ENCODE peak calls at places on chromosomes 16 and 17, in ten cellular contexts. Z, C, H, F, K, Q, S, V, B and A are unnamed samples.

GRCh38 chr16:77816293-77816692 is 27.9 kb downstream of the VAT1L start:
- DNase-seq in Z (no peak), C (no peak), H (peak; percentile 67), F (no peak), K (peak; percentile 81), Q (no peak), S (no peak), V (no peak), B (peak; percentile 66), A (no peak)

GRCh38 chr16:67941469-67942199 is 2.3 kb downstream of the LCAT start:
- DNase-seq in Z (no peak), C (no peak), H (no peak), F (no peak), K (no peak), Q (no peak), S (no peak), V (no peak), B (no peak), A (no peak)

GRCh38 chr17:47265983-47266541 is 12.4 kb downstream of the ITGB3 start:
- DNase-seq in Z (no peak), C (no peak), H (peak; percentile 34), F (no peak), K (peak; percentile 71), Q (peak; percentile 70), S (no peak), V (no peak), B (no peak), A (no peak)

GRCh38 chr17:75813081-75814020 is 28.7 kb downstream of the UNK start:
- DNase-seq in Z (no peak), C (no peak), H (no peak), F (peak; percentile 67), K (no peak), Q (no peak), S (no peak), V (no peak), B (no peak), A (no peak)

GRCh38 chr17:79556263-79556662 is 54.6 kb downstream of the RBFOX3 start:
- DNase-seq in Z (no peak), C (no peak), H (no peak), F (no peak), K (no peak), Q (no peak), S (no peak), V (no peak), B (no peak), A (no peak)

GRCh38 chr16:65546353-65546791 is 424.5 kb upstream of the CDH11 start:
- DNase-seq in Z (no peak), C (no peak), H (peak; percentile 45), F (no peak), K (peak; percentile 55), Q (no peak), S (no peak), V (no peak), B (no peak), A (no peak)

GRCh38 chr17:12973496-12974318 is 44.1 kb downstream of the ELAC2 start:
- DNase-seq in Z (peak; percentile 28), C (no peak), H (no peak), F (no peak), K (no peak), Q (no peak), S (no peak), V (no peak), B (no peak), A (no peak)

GRCh38 chr16:13401631-13402030 is 500.2 kb downstream of the SHISA9 start:
- DNase-seq in Z (no peak), C (no peak), H (no peak), F (no peak), K (no peak), Q (no peak), S (no peak), V (no peak), B (no peak), A (no peak)

GRCh38 chr17:81526662-81527571 is 1.3 kb upstream of the FSCN2 start:
- DNase-seq in Z (peak; percentile 5), C (no peak), H (no peak), F (peak; percentile 71), K (no peak), Q (no peak), S (no peak), V (no peak), B (no peak), A (no peak)

GRCh38 chr16:88782454-88783390 is 2.3 kb downstream of the PIEZO1 start:
- DNase-seq in Z (peak; percentile 15), C (no peak), H (peak; percentile 75), F (no peak), K (peak; percentile 84), Q (no peak), S (peak; percentile 56), V (no peak), B (no peak), A (no peak)

GRCh38 chr16:57594531-57595031 is 33.8 kb upstream of the ADGRG1 start:
- DNase-seq in Z (no peak), C (no peak), H (no peak), F (no peak), K (no peak), Q (peak; percentile 27), S (no peak), V (no peak), B (no peak), A (no peak)

GRCh38 chr17:56172517-56172982 is 19.3 kb downstream of the ANKFN1 start:
- DNase-seq in Z (no peak), C (peak; percentile 57), H (no peak), F (no peak), K (no peak), Q (no peak), S (no peak), V (no peak), B (no peak), A (no peak)

GRCh38 chr17:48374650-48375230 is 55.3 kb downstream of the SKAP1 start:
- DNase-seq in Z (no peak), C (no peak), H (no peak), F (no peak), K (no peak), Q (peak; percentile 73), S (no peak), V (no peak), B (peak; percentile 40), A (no peak)

GRCh38 chr16:11674001-11674817 is 6.0 kb downstream of the SNN start:
- DNase-seq in Z (no peak), C (no peak), H (no peak), F (peak; percentile 72), K (no peak), Q (no peak), S (no peak), V (no peak), B (no peak), A (no peak)
- H3K27ac ChIP-seq in Z (peak overlapping the region; percentile 75), C (no peak overlapping the region), H (no peak overlapping the region), F (peak overlapping the region; percentile 33), K (no peak overlapping the region), Q (no peak overlapping the region), S (peak overlapping the region; percentile 59), V (no peak overlapping the region), B (peak overlapping the region; percentile 84), A (no peak overlapping the region)

GRCh38 chr16:15836074-15836473 is 20.8 kb downstream of the MYH11 start:
- DNase-seq in Z (no peak), C (no peak), H (no peak), F (no peak), K (no peak), Q (no peak), S (no peak), V (no peak), B (no peak), A (no peak)

GRCh38 chr16:15833551-15833950 is 23.3 kb downstream of the MYH11 start:
- DNase-seq in Z (no peak), C (no peak), H (no peak), F (no peak), K (no peak), Q (no peak), S (no peak), V (no peak), B (no peak), A (no peak)

GRCh38 chr16:15835136-15835878 is 21.5 kb downstream of the MYH11 start:
- DNase-seq in Z (no peak), C (no peak), H (no peak), F (no peak), K (no peak), Q (no peak), S (no peak), V (no peak), B (no peak), A (no peak)

GRCh38 chr16:15836965-15837611 is 19.7 kb downstream of the MYH11 start:
- DNase-seq in Z (no peak), C (no peak), H (no peak), F (no peak), K (no peak), Q (no peak), S (no peak), V (no peak), B (no peak), A (no peak)

GRCh38 chr16:15837761-15838160 is 19.1 kb downstream of the MYH11 start:
- DNase-seq in Z (no peak), C (no peak), H (no peak), F (no peak), K (no peak), Q (no peak), S (no peak), V (no peak), B (no peak), A (no peak)
- H3K4me1 ChIP-seq in Z (peaks cover 6% of the 10 kb centered on the region), C (no peaks in the 10 kb centered on the region), H (no peaks in the 10 kb centered on the region), F (no peaks in the 10 kb centered on the region), K (no peaks in the 10 kb centered on the region), Q (no peaks in the 10 kb centered on the region), S (peaks cover 34% of the 10 kb centered on the region), V (peaks cover 2% of the 10 kb centered on the region), B (no peaks in the 10 kb centered on the region), A (no peaks in the 10 kb centered on the region)

GRCh38 chr17:63276376-63276775 is 169.7 kb downstream of the CYB561 start:
- DNase-seq in Z (no peak), C (no peak), H (no peak), F (no peak), K (no peak), Q (no peak), S (no peak), V (no peak), B (no peak), A (no peak)

GRCh38 chr17:63277629-63278028 is 168.5 kb downstream of the CYB561 start:
- DNase-seq in Z (no peak), C (no peak), H (peak; percentile 54), F (no peak), K (no peak), Q (no peak), S (no peak), V (no peak), B (no peak), A (no peak)

GRCh38 chr17:63275968-63276349 is 170.1 kb downstream of the CYB561 start:
- DNase-seq in Z (no peak), C (no peak), H (peak; percentile 48), F (no peak), K (no peak), Q (no peak), S (no peak), V (no peak), B (no peak), A (no peak)

GRCh38 chr17:63275318-63275967 is 170.7 kb downstream of the CYB561 start:
- DNase-seq in Z (no peak), C (no peak), H (peak; percentile 97), F (no peak), K (peak; percentile 99), Q (peak; percentile 49), S (no peak), V (no peak), B (peak; percentile 20), A (no peak)

GRCh38 chr17:63276821-63277220 is 169.3 kb downstream of the CYB561 start:
- DNase-seq in Z (no peak), C (no peak), H (no peak), F (no peak), K (no peak), Q (no peak), S (no peak), V (no peak), B (no peak), A (no peak)
- H3K27ac ChIP-seq in Z (no peak overlapping the region), C (peak overlapping the region; percentile 21), H (no peak overlapping the region), F (no peak overlapping the region), K (no peak overlapping the region), Q (no peak overlapping the region), S (no peak overlapping the region), V (no peak overlapping the region), B (no peak overlapping the region), A (no peak overlapping the region)

GRCh38 chr16:2520784-2521577 is 810 bp downstream of the AMDHD2 start:
- DNase-seq in Z (peak; percentile 30), C (peak; percentile 41), H (no peak), F (peak; percentile 82), K (no peak), Q (peak; percentile 90), S (no peak), V (no peak), B (no peak), A (peak; percentile 76)
- H3K4me1 ChIP-seq in Z (peaks cover 53% of the 10 kb centered on the region), C (peaks cover 33% of the 10 kb centered on the region), H (peaks cover 12% of the 10 kb centered on the region), F (peaks cover 20% of the 10 kb centered on the region), K (peaks cover 11% of the 10 kb centered on the region), Q (peaks cover 32% of the 10 kb centered on the region), S (peaks cover 8% of the 10 kb centered on the region), V (peaks cover 7% of the 10 kb centered on the region), B (peaks cover 50% of the 10 kb centered on the region), A (peaks cover 44% of the 10 kb centered on the region)